ENCODE peak calls at places on chromosomes 13 and 19, in seven cellular contexts. One of them, this sample, is unnamed.

GRCh38 chr19:56167064-56167578 is 8.7 kb upstream of the GALP start:
- DNase-seq in brain microvascular endothelial cell: no peak
- DNase-seq in ascending aorta: no peak
- DNase-seq in esophagus squamous epithelium: no peak
- DNase-seq in choroid plexus epithelial cell: peak; percentile 21
- DNase-seq in AG09309: no peak
- DNase-seq in MCF 10A: peak; percentile 41
- DNase-seq in this sample: peak; percentile 43

GRCh38 chr13:30731658-30732390 is 3.5 kb upstream of the ALOX5AP start:
- DNase-seq in brain microvascular endothelial cell: no peak
- DNase-seq in ascending aorta: no peak
- DNase-seq in esophagus squamous epithelium: no peak
- DNase-seq in choroid plexus epithelial cell: no peak
- DNase-seq in AG09309: no peak
- DNase-seq in MCF 10A: no peak
- DNase-seq in this sample: no peak

GRCh38 chr19:31533114-31533513 is 183.9 kb upstream of the TSHZ3 start:
- DNase-seq in brain microvascular endothelial cell: no peak
- DNase-seq in ascending aorta: no peak
- DNase-seq in esophagus squamous epithelium: no peak
- DNase-seq in choroid plexus epithelial cell: peak; percentile 23
- DNase-seq in AG09309: no peak
- DNase-seq in MCF 10A: no peak
- DNase-seq in this sample: no peak

GRCh38 chr19:3079578-3079977 is 14.6 kb upstream of the GNA11 start:
- DNase-seq in brain microvascular endothelial cell: no peak
- DNase-seq in ascending aorta: no peak
- DNase-seq in esophagus squamous epithelium: no peak
- DNase-seq in choroid plexus epithelial cell: no peak
- DNase-seq in AG09309: no peak
- DNase-seq in MCF 10A: no peak
- DNase-seq in this sample: no peak

GRCh38 chr13:86174632-86175031 is 375.4 kb upstream of the SLITRK6 start:
- DNase-seq in brain microvascular endothelial cell: no peak
- DNase-seq in ascending aorta: no peak
- DNase-seq in esophagus squamous epithelium: no peak
- DNase-seq in choroid plexus epithelial cell: peak; percentile 14
- DNase-seq in AG09309: no peak
- DNase-seq in MCF 10A: no peak
- DNase-seq in this sample: peak; percentile 7

GRCh38 chr19:18279516-18280246 is 1.7 kb downstream of the JUND start:
- DNase-seq in brain microvascular endothelial cell: peak; percentile 83
- DNase-seq in ascending aorta: peak; percentile 95
- DNase-seq in esophagus squamous epithelium: peak; percentile 67
- DNase-seq in choroid plexus epithelial cell: peak; percentile 97
- DNase-seq in AG09309: peak; percentile 85
- DNase-seq in MCF 10A: peak; percentile 98
- DNase-seq in this sample: peak; percentile 95

GRCh38 chr13:110524484-110525254 is 36.9 kb downstream of the RAB20 start:
- DNase-seq in brain microvascular endothelial cell: no peak
- DNase-seq in ascending aorta: no peak
- DNase-seq in esophagus squamous epithelium: no peak
- DNase-seq in choroid plexus epithelial cell: no peak
- DNase-seq in AG09309: no peak
- DNase-seq in MCF 10A: peak; percentile 55
- DNase-seq in this sample: peak; percentile 72

GRCh38 chr13:27132538-27132937 is 39.1 kb downstream of the USP12 start:
- DNase-seq in brain microvascular endothelial cell: no peak
- DNase-seq in ascending aorta: no peak
- DNase-seq in esophagus squamous epithelium: no peak
- DNase-seq in choroid plexus epithelial cell: no peak
- DNase-seq in AG09309: no peak
- DNase-seq in MCF 10A: no peak
- DNase-seq in this sample: no peak

GRCh38 chr13:101773062-101773461 is 320.6 kb downstream of the ITGBL1 start:
- DNase-seq in brain microvascular endothelial cell: no peak
- DNase-seq in ascending aorta: no peak
- DNase-seq in esophagus squamous epithelium: no peak
- DNase-seq in choroid plexus epithelial cell: peak; percentile 27
- DNase-seq in AG09309: no peak
- DNase-seq in MCF 10A: no peak
- DNase-seq in this sample: no peak

GRCh38 chr19:46618670-46619231 is 6.1 kb downstream of the PTGIR start:
- DNase-seq in brain microvascular endothelial cell: no peak
- DNase-seq in ascending aorta: no peak
- DNase-seq in esophagus squamous epithelium: no peak
- DNase-seq in choroid plexus epithelial cell: peak; percentile 60
- DNase-seq in AG09309: no peak
- DNase-seq in MCF 10A: no peak
- DNase-seq in this sample: no peak

GRCh38 chr19:11234486-11235075 is 4.8 kb upstream of the ANGPTL8 start:
- DNase-seq in brain microvascular endothelial cell: no peak
- DNase-seq in ascending aorta: no peak
- DNase-seq in esophagus squamous epithelium: no peak
- DNase-seq in choroid plexus epithelial cell: no peak
- DNase-seq in AG09309: no peak
- DNase-seq in MCF 10A: no peak
- DNase-seq in this sample: peak; percentile 23
- TF ChIP-seq CTCF in brain microvascular endothelial cell: no peak
- TF ChIP-seq CTCF in ascending aorta: no peak
- TF ChIP-seq CTCF in esophagus squamous epithelium: no peak
- TF ChIP-seq CTCF in choroid plexus epithelial cell: no peak
- TF ChIP-seq CTCF in AG09309: no peak
- TF ChIP-seq CTCF in MCF 10A: no peak
- TF ChIP-seq CTCF in this sample: peak; percentile 40

GRCh38 chr19:28289294-28290063 is 923.5 kb downstream of the UQCRFS1 start:
- DNase-seq in brain microvascular endothelial cell: no peak
- DNase-seq in ascending aorta: no peak
- DNase-seq in esophagus squamous epithelium: no peak
- DNase-seq in choroid plexus epithelial cell: peak; percentile 26
- DNase-seq in AG09309: peak; percentile 16
- DNase-seq in MCF 10A: no peak
- DNase-seq in this sample: no peak
- TF ChIP-seq CTCF in brain microvascular endothelial cell: no peak
- TF ChIP-seq CTCF in ascending aorta: no peak
- TF ChIP-seq CTCF in esophagus squamous epithelium: no peak
- TF ChIP-seq CTCF in choroid plexus epithelial cell: no peak
- TF ChIP-seq CTCF in AG09309: no peak
- TF ChIP-seq CTCF in MCF 10A: no peak
- TF ChIP-seq CTCF in this sample: no peak

DNA sequence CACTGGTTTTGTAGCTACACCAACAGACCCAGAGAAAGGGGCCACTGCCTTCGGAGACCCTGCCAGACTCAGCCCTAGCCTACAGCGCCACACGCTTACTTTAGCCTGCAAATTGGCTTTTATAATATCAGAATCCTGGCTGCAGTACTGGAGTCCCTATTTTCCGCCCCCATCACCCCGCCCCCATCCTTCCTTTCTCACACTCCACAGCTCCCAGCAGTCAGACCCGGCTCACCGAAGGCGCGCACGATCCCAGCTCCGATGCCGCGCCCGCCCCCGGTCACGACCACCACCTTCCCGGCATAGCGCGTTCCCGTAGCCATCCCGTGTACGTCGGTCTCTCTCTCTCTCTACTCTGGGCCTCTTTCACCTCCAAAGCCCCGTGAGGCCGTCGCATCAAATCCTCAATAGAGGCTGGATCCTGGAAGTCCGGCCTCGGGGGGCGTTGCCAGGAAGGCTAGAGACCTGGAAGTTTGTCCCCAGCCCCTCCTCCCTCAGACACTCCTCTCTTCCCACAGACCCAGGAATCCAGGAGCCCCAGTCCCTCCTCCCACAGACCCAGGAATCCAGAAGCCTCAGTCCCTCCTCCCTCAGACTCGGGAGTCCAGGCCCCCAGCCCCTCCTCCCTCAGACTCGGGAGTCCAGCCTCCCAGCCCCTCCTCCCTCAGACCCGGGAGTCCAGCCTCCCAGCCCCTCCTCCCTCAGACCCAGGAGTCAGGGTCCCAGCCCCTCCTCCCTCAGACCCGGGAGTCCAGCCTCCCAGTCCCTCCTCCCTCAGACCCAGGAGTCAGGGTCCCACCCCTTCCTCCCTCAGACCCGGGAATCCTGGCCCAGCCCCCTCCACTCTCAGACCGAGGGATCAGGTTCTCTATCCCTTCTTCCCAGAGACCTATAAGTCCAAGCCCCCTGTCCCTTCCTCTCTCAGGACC is at the start of gene HSD17B14:
- DNase-seq in brain microvascular endothelial cell: peak; percentile 11
- DNase-seq in ascending aorta: peak; percentile 75
- DNase-seq in esophagus squamous epithelium: no peak
- DNase-seq in choroid plexus epithelial cell: peak; percentile 71
- DNase-seq in AG09309: no peak
- DNase-seq in MCF 10A: no peak
- DNase-seq in this sample: peak; percentile 41
- TF ChIP-seq CTCF in brain microvascular endothelial cell: no peak
- TF ChIP-seq CTCF in ascending aorta: no peak
- TF ChIP-seq CTCF in esophagus squamous epithelium: no peak
- TF ChIP-seq CTCF in choroid plexus epithelial cell: no peak
- TF ChIP-seq CTCF in AG09309: peak; percentile 1
- TF ChIP-seq CTCF in MCF 10A: no peak
- TF ChIP-seq CTCF in this sample: peak; percentile 44

GRCh38 chr19:39543477-39543857 is 3.5 kb upstream of the EID2 start:
- DNase-seq in brain microvascular endothelial cell: no peak
- DNase-seq in ascending aorta: no peak
- DNase-seq in esophagus squamous epithelium: no peak
- DNase-seq in choroid plexus epithelial cell: no peak
- DNase-seq in AG09309: no peak
- DNase-seq in MCF 10A: no peak
- DNase-seq in this sample: no peak

GRCh38 chr19:39542198-39542597 is 2.2 kb upstream of the EID2 start:
- DNase-seq in brain microvascular endothelial cell: no peak
- DNase-seq in ascending aorta: peak; percentile 19
- DNase-seq in esophagus squamous epithelium: no peak
- DNase-seq in choroid plexus epithelial cell: no peak
- DNase-seq in AG09309: no peak
- DNase-seq in MCF 10A: no peak
- DNase-seq in this sample: no peak

GRCh38 chr19:39539519-39540332 is at the start of gene EID2:
- DNase-seq in brain microvascular endothelial cell: peak; percentile 87
- DNase-seq in ascending aorta: peak; percentile 96
- DNase-seq in esophagus squamous epithelium: peak; percentile 64
- DNase-seq in choroid plexus epithelial cell: peak; percentile 96
- DNase-seq in AG09309: peak; percentile 78
- DNase-seq in MCF 10A: peak; percentile 93
- DNase-seq in this sample: peak; percentile 90

GRCh38 chr19:39539165-39539518 is 819 bp downstream of the EID2 start:
- DNase-seq in brain microvascular endothelial cell: no peak
- DNase-seq in ascending aorta: no peak
- DNase-seq in esophagus squamous epithelium: no peak
- DNase-seq in choroid plexus epithelial cell: no peak
- DNase-seq in AG09309: no peak
- DNase-seq in MCF 10A: no peak
- DNase-seq in this sample: peak; percentile 34

GRCh38 chr19:39540333-39540673 is 342 bp upstream of the EID2 start:
- DNase-seq in brain microvascular endothelial cell: no peak
- DNase-seq in ascending aorta: no peak
- DNase-seq in esophagus squamous epithelium: no peak
- DNase-seq in choroid plexus epithelial cell: no peak
- DNase-seq in AG09309: no peak
- DNase-seq in MCF 10A: no peak
- DNase-seq in this sample: peak; percentile 5
- TF ChIP-seq CTCF in brain microvascular endothelial cell: no peak
- TF ChIP-seq CTCF in ascending aorta: no peak
- TF ChIP-seq CTCF in esophagus squamous epithelium: no peak
- TF ChIP-seq CTCF in choroid plexus epithelial cell: no peak
- TF ChIP-seq CTCF in AG09309: no peak
- TF ChIP-seq CTCF in MCF 10A: no peak
- TF ChIP-seq CTCF in this sample: peak; percentile 65

GRCh38 chr19:11989112-11989456 is 24.2 kb downstream of the ZNF763 start:
- DNase-seq in brain microvascular endothelial cell: no peak
- DNase-seq in ascending aorta: no peak
- DNase-seq in esophagus squamous epithelium: no peak
- DNase-seq in choroid plexus epithelial cell: no peak
- DNase-seq in AG09309: no peak
- DNase-seq in MCF 10A: no peak
- DNase-seq in this sample: no peak
- TF ChIP-seq CTCF in brain microvascular endothelial cell: no peak
- TF ChIP-seq CTCF in ascending aorta: no peak
- TF ChIP-seq CTCF in esophagus squamous epithelium: no peak
- TF ChIP-seq CTCF in choroid plexus epithelial cell: no peak
- TF ChIP-seq CTCF in AG09309: no peak
- TF ChIP-seq CTCF in MCF 10A: no peak
- TF ChIP-seq CTCF in this sample: no peak

DNA sequence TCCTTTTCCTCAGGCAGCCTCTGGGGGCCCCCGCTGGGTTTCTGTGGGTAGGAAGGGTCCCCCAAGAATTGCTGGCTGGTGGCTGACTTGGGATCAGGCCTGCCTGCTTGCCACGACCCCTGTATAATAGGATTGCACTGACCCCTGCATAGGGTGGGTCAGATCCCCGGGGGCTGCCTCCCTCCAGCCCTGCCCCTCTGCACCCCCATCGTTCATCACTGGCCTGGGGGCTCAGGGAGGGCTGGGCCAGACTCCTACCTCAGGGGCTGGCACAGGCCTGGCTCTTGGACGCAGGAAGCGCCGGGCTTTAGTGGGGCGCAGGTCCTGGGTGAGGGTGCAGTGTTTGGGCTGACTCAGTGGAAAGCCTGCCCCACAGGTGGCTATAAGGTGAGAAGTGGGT is 10.6 kb downstream of the NDUFB7 start:
- DNase-seq in brain microvascular endothelial cell: no peak
- DNase-seq in ascending aorta: no peak
- DNase-seq in esophagus squamous epithelium: no peak
- DNase-seq in choroid plexus epithelial cell: no peak
- DNase-seq in AG09309: no peak
- DNase-seq in MCF 10A: no peak
- DNase-seq in this sample: no peak
- TF ChIP-seq CTCF in brain microvascular endothelial cell: no peak
- TF ChIP-seq CTCF in ascending aorta: no peak
- TF ChIP-seq CTCF in esophagus squamous epithelium: no peak
- TF ChIP-seq CTCF in choroid plexus epithelial cell: no peak
- TF ChIP-seq CTCF in AG09309: no peak
- TF ChIP-seq CTCF in MCF 10A: no peak
- TF ChIP-seq CTCF in this sample: no peak

GRCh38 chr19:15246198-15246481 is 13.9 kb upstream of the EPHX3 start:
- DNase-seq in brain microvascular endothelial cell: no peak
- DNase-seq in ascending aorta: no peak
- DNase-seq in esophagus squamous epithelium: no peak
- DNase-seq in choroid plexus epithelial cell: no peak
- DNase-seq in AG09309: no peak
- DNase-seq in MCF 10A: no peak
- DNase-seq in this sample: no peak
- TF ChIP-seq CTCF in brain microvascular endothelial cell: no peak
- TF ChIP-seq CTCF in ascending aorta: no peak
- TF ChIP-seq CTCF in esophagus squamous epithelium: no peak
- TF ChIP-seq CTCF in choroid plexus epithelial cell: no peak
- TF ChIP-seq CTCF in AG09309: no peak
- TF ChIP-seq CTCF in MCF 10A: no peak
- TF ChIP-seq CTCF in this sample: no peak

GRCh38 chr19:43612374-43612773 is 486 bp downstream of the SRRM5 start:
- DNase-seq in brain microvascular endothelial cell: no peak
- DNase-seq in ascending aorta: no peak
- DNase-seq in esophagus squamous epithelium: no peak
- DNase-seq in choroid plexus epithelial cell: no peak
- DNase-seq in AG09309: no peak
- DNase-seq in MCF 10A: no peak
- DNase-seq in this sample: no peak
- TF ChIP-seq CTCF in brain microvascular endothelial cell: peak; percentile 12
- TF ChIP-seq CTCF in ascending aorta: no peak
- TF ChIP-seq CTCF in esophagus squamous epithelium: no peak
- TF ChIP-seq CTCF in choroid plexus epithelial cell: peak; percentile 10
- TF ChIP-seq CTCF in AG09309: no peak
- TF ChIP-seq CTCF in MCF 10A: no peak
- TF ChIP-seq CTCF in this sample: no peak

This sample was measured in PC-3.